ENCODE peak calls at places on chromosomes 3 and 15, in six cellular contexts. R, K, O, B, J and Q are unnamed samples.

GRCh38 chr3:60096403-60096802 is 1046.6 kb upstream of the CFAP20DC start:
- DNase-seq in B (no peak), J (no peak), O (no peak), K (no peak), R (no peak), Q (no peak)

GRCh38 chr3:114709102-114709501 is 415.3 kb downstream of the TIGIT start:
- DNase-seq in O (no peak), B (no peak), J (no peak), K (no peak), R (peak), Q (peak)

GRCh38 chr3:138195491-138195890 is 8.4 kb downstream of the ARMC8 start:
- DNase-seq in J (no peak), R (no peak), K (no peak), O (no peak), B (no peak), Q (no peak)

GRCh38 chr15:65082303-65082958 is 5.9 kb downstream of the KBTBD13 start:
- DNase-seq in O (no peak), K (peak), J (no peak), B (no peak), R (no peak), Q (no peak)

GRCh38 chr3:13676618-13677017 is 127.7 kb downstream of the FBLN2 start:
- DNase-seq in K (no peak), R (no peak), B (no peak), O (peak), J (no peak), Q (no peak)

GRCh38 chr3:45746182-45746973 is 50.0 kb downstream of the SLC6A20 start:
- DNase-seq in J (no peak), R (no peak), K (no peak), B (no peak), O (no peak), Q (no peak)

GRCh38 chr3:40924559-40925058 is 274.7 kb upstream of the CTNNB1 start:
- DNase-seq in R (no peak), J (peak), K (no peak), B (no peak), O (no peak), Q (no peak)

GRCh38 chr3:26590919-26591318 is 31.7 kb upstream of the LRRC3B start:
- DNase-seq in R (no peak), J (no peak), O (no peak), B (no peak), K (no peak), Q (no peak)

GRCh38 chr3:179969525-179969924 is 67.2 kb downstream of the PEX5L start:
- DNase-seq in K (no peak), J (peak), R (peak), B (peak), O (no peak), Q (peak)

GRCh38 chr3:129413687-129414506 is 14.5 kb downstream of the EFCAB12 start:
- DNase-seq in K (no peak), J (no peak), R (peak), B (no peak), O (no peak), Q (peak)

GRCh38 chr3:95319921-95320494 is 1257.1 kb downstream of the NSUN3 start:
- DNase-seq in K (no peak), R (peak), J (no peak), B (no peak), O (no peak), Q (peak)

GRCh38 chr15:70505411-70505919 is 257.9 kb downstream of the UACA start:
- DNase-seq in R (peak), K (no peak), B (peak), O (no peak), J (no peak), Q (peak)

GRCh38 chr3:66481071-66482001 is 19.5 kb downstream of the LRIG1 start:
- DNase-seq in R (no peak), O (no peak), B (no peak), K (no peak), J (no peak), Q (no peak)

GRCh38 chr3:141368925-141369794 is 856 bp downstream of the ZBTB38 start:
- DNase-seq in B (no peak), O (no peak), K (no peak), R (peak), J (no peak), Q (no peak)

GRCh38 chr15:31398677-31399260 is 72.1 kb downstream of the KLF13 start:
- DNase-seq in R (no peak), O (peak), K (no peak), J (no peak), B (no peak), Q (no peak)

GRCh38 chr15:47961401-47962090 is 159.2 kb upstream of the SLC24A5 start:
- DNase-seq in J (no peak), R (no peak), O (no peak), K (no peak), B (no peak), Q (no peak)

GRCh38 chr3:149216195-149216869 is 5.3 kb downstream of the CP start:
- DNase-seq in R (peak), K (no peak), B (no peak), J (no peak), O (no peak), Q (peak)

GRCh38 chr15:54884312-54884711 is 312.4 kb downstream of the RSL24D1 start:
- DNase-seq in B (no peak), O (no peak), J (no peak), K (no peak), R (no peak), Q (no peak)

GRCh38 chr3:107598926-107599754 is 76.4 kb downstream of the BBX start:
- DNase-seq in B (no peak), O (peak), J (peak), K (peak), R (peak), Q (peak)

GRCh38 chr3:78878011-78878410 is 889.8 kb downstream of the ROBO1 start:
- DNase-seq in O (no peak), R (peak), J (no peak), B (no peak), K (no peak), Q (peak)

GRCh38 chr3:50971487-50971924 is 296.8 kb downstream of the DOCK3 start:
- DNase-seq in J (peak), O (no peak), B (no peak), K (peak), R (peak), Q (peak)

GRCh38 chr3:48244462-48244861 is 3.6 kb downstream of the ZNF589 start:
- DNase-seq in B (no peak), K (no peak), R (no peak), J (no peak), O (no peak), Q (no peak)

GRCh38 chr15:85047271-85047948 is 65.8 kb downstream of the PDE8A start:
- DNase-seq in B (peak), K (no peak), R (peak), O (no peak), J (peak), Q (peak)

GRCh38 chr3:156826144-156826895 is at the start of gene LEKR1:
- DNase-seq in O (peak), J (peak), B (peak), R (peak), K (peak), Q (peak)

GRCh38 chr3:13647314-13648059 is 98.6 kb downstream of the FBLN2 start:
- DNase-seq in O (no peak), R (no peak), B (no peak), J (no peak), K (no peak), Q (peak)

GRCh38 chr3:195256639-195257453 is 14.1 kb downstream of the XXYLT1 start:
- DNase-seq in J (no peak), R (no peak), O (no peak), B (no peak), K (no peak), Q (no peak)

GRCh38 chr15:28178290-28178689 is 79.2 kb upstream of the OCA2 start:
- DNase-seq in R (peak), J (no peak), K (no peak), B (no peak), O (no peak), Q (peak)

GRCh38 chr3:197508924-197509775 is 46.6 kb downstream of the BDH1 start:
- DNase-seq in K (no peak), J (no peak), B (no peak), O (no peak), R (no peak), Q (no peak)

GRCh38 chr3:63370094-63370493 is 92.0 kb downstream of the SYNPR start:
- DNase-seq in R (no peak), J (no peak), B (no peak), O (no peak), K (no peak), Q (no peak)

GRCh38 chr3:66809579-66809958 is 188.5 kb upstream of the KBTBD8 start:
- DNase-seq in R (no peak), B (no peak), J (no peak), K (no peak), O (no peak), Q (no peak)

GRCh38 chr15:41955100-41955499 is 17.3 kb downstream of the EHD4 start:
- DNase-seq in O (no peak), R (no peak), J (no peak), B (no peak), K (no peak), Q (no peak)

GRCh38 chr15:51818156-51818555 is 11.3 kb upstream of the TMOD3 start:
- DNase-seq in J (no peak), K (no peak), B (no peak), R (no peak), O (no peak), Q (peak)

GRCh38 chr15:92393287-92393993 is at the start of gene ST8SIA2:
- DNase-seq in O (peak), R (no peak), K (no peak), B (no peak), J (no peak), Q (peak)

GRCh38 chr15:79007066-79007465 is 62.2 kb upstream of the CTSH start:
- DNase-seq in B (no peak), O (peak), R (peak), K (peak), J (peak), Q (no peak)

GRCh38 chr15:72492733-72493132 is 18.6 kb downstream of the ARIH1 start:
- DNase-seq in R (peak), J (no peak), B (no peak), K (no peak), O (no peak), Q (peak)

GRCh38 chr15:53833134-53833624 is 73.7 kb upstream of the WDR72 start:
- DNase-seq in R (no peak), B (no peak), O (no peak), K (no peak), J (no peak), Q (peak)

GRCh38 chr3:30962493-30962892 is 68.0 kb upstream of the GADL1 start:
- DNase-seq in B (no peak), J (no peak), R (no peak), O (no peak), K (no peak), Q (no peak)